ENCODE peak calls at places on chromosomes 4 and X, in seven cellular contexts. B is mammary epithelial cell, V is HCT116, I is pancreas, R is OCI-LY7, G is left lung, U is endodermal cell. X is an unnamed sample.

GRCh38 chr4:138051157-138051556 is 191.0 kb downstream of the SLC7A11 start:
- DNase-seq in G (no peak), U (no peak), R (no peak), V (no peak), B (no peak), I (no peak), X (no peak)

GRCh38 chr4:2771264-2771663 is 15.1 kb upstream of the TNIP2 start:
- DNase-seq in R (no peak), I (no peak), G (peak), B (no peak), V (no peak), U (no peak), X (peak)

GRCh38 chr4:141473026-141473540 is 163.3 kb upstream of the IL15 start:
- DNase-seq in B (no peak), U (no peak), R (no peak), V (no peak), G (no peak), I (no peak), X (no peak)

GRCh38 chr4:63348735-63349673 is 1060.2 kb downstream of the TECRL start:
- DNase-seq in U (no peak), I (peak), V (no peak), B (no peak), G (no peak), R (no peak), X (no peak)

GRCh38 chrX:65871671-65872311 is 168.1 kb downstream of the VSIG4 start:
- DNase-seq in G (peak), I (no peak), U (peak), V (peak), R (peak), B (peak), X (no peak)

GRCh38 chr4:129565214-129565613 is 469.3 kb downstream of the C4orf33 start:
- DNase-seq in V (no peak), G (no peak), I (no peak), B (no peak), U (no peak), R (no peak), X (no peak)

GRCh38 chr4:99645638-99646037 is 12.0 kb downstream of the C4orf54 start:
- DNase-seq in I (no peak), B (no peak), R (no peak), V (no peak), G (no peak), U (no peak), X (no peak)

GRCh38 chr4:153488719-153489384 is 22.7 kb downstream of the TMEM131L start:
- DNase-seq in G (peak), B (peak), R (no peak), I (no peak), V (no peak), U (peak), X (no peak)

GRCh38 chr4:37873383-37873782 is 17.5 kb upstream of the TBC1D1 start:
- DNase-seq in R (no peak), B (peak), U (no peak), I (no peak), V (no peak), G (no peak), X (no peak)

GRCh38 chrX:71131510-71131909 is 13.1 kb downstream of the MED12 start:
- DNase-seq in U (no peak), I (no peak), B (no peak), V (no peak), R (no peak), G (no peak), X (no peak)

GRCh38 chrX:134542485-134542884 is 82.5 kb downstream of the HPRT1 start:
- DNase-seq in I (no peak), R (peak), V (no peak), B (peak), U (peak), G (no peak), X (no peak)

GRCh38 chr4:30208731-30209435 is 511.3 kb upstream of the PCDH7 start:
- DNase-seq in I (no peak), G (no peak), V (peak), U (no peak), R (no peak), B (peak), X (no peak)

GRCh38 chr4:925771-926500 is 6.2 kb downstream of the GAK start:
- DNase-seq in B (no peak), V (no peak), R (no peak), I (no peak), G (peak), U (no peak), X (peak)

GRCh38 chrX:156000361-156000926 is 2.9 kb downstream of the IL9R start:
- DNase-seq in G (no peak), U (no peak), I (no peak), V (no peak), B (peak), R (no peak), X (no peak)

GRCh38 chr4:145427991-145428390 is 53.7 kb upstream of the SMAD1 start:
- DNase-seq in V (no peak), U (no peak), R (no peak), G (no peak), B (no peak), I (no peak), X (no peak)

GRCh38 chr4:63921561-63921960 is 487.7 kb downstream of the TECRL start:
- DNase-seq in B (no peak), U (no peak), G (no peak), V (no peak), I (no peak), R (no peak), X (no peak)

GRCh38 chrX:68511255-68511654 is 12.4 kb downstream of the YIPF6 start:
- DNase-seq in B (peak), G (no peak), V (no peak), I (peak), U (peak), R (peak), X (no peak)

GRCh38 chr4:6840062-6840976 is 57.8 kb downstream of the KIAA0232 start:
- DNase-seq in B (no peak), U (no peak), R (no peak), G (no peak), V (no peak), I (no peak), X (no peak)

GRCh38 chr4:63919636-63920365 is 489.4 kb downstream of the TECRL start:
- DNase-seq in G (no peak), R (no peak), U (no peak), B (no peak), V (no peak), I (no peak), X (no peak)

GRCh38 chrX:56728752-56729151 is 291 bp upstream of the NBDY start:
- DNase-seq in B (peak), R (peak), U (no peak), I (no peak), G (no peak), V (no peak), X (no peak)

GRCh38 chr4:3781193-3781886 is 15.2 kb downstream of the ADRA2C start:
- DNase-seq in V (peak), I (no peak), G (no peak), U (peak), R (peak), B (no peak), X (no peak)

GRCh38 chrX:115023139-115023538 is 5.7 kb upstream of the IL13RA2 start:
- DNase-seq in V (peak), R (no peak), I (no peak), B (peak), U (no peak), G (no peak), X (no peak)

GRCh38 chr4:68367835-68368234 is 17.9 kb upstream of the YTHDC1 start:
- DNase-seq in R (no peak), U (peak), V (no peak), B (no peak), G (no peak), I (no peak), X (no peak)

GRCh38 chr4:78293348-78293747 is 236.2 kb downstream of the FRAS1 start:
- DNase-seq in G (no peak), R (no peak), V (no peak), B (no peak), I (no peak), U (no peak), X (no peak)

GRCh38 chrX:23952984-23953907 is 45.4 kb downstream of the CXorf58 start:
- DNase-seq in G (no peak), R (peak), B (no peak), I (no peak), V (no peak), U (peak), X (no peak)

GRCh38 chr4:2066011-2066551 is 7.0 kb downstream of the NAT8L start:
- DNase-seq in V (no peak), G (no peak), U (peak), B (no peak), I (no peak), R (no peak), X (no peak)

GRCh38 chr4:145626623-145626982 is 7.4 kb downstream of the MMAA start:
- DNase-seq in G (no peak), R (no peak), I (no peak), U (no peak), B (no peak), V (no peak), X (no peak)

GRCh38 chr4:154741877-154742851 is 1.6 kb upstream of the LRAT start:
- DNase-seq in R (no peak), G (no peak), I (no peak), V (no peak), U (peak), B (no peak), X (no peak)

GRCh38 chr4:21012851-21013331 is 312.6 kb downstream of the PACRGL start:
- DNase-seq in R (no peak), V (no peak), U (no peak), I (no peak), G (no peak), B (peak), X (no peak)

GRCh38 chr4:66590488-66591215 is 920.4 kb upstream of the EPHA5 start:
- DNase-seq in R (no peak), B (no peak), I (no peak), U (no peak), G (no peak), V (no peak), X (no peak)

GRCh38 chr4:184598753-184599491 is 50.3 kb downstream of the CASP3 start:
- DNase-seq in I (no peak), U (no peak), V (no peak), R (no peak), G (no peak), B (no peak), X (no peak)

GRCh38 chr4:111506706-111507105 is 638.5 kb upstream of the FAM241A start:
- DNase-seq in I (no peak), V (no peak), G (no peak), U (no peak), B (no peak), R (no peak), X (no peak)

GRCh38 chr4:184671101-184671500 is 21.6 kb downstream of the PRIMPOL start:
- DNase-seq in V (no peak), U (no peak), I (no peak), B (peak), R (no peak), G (no peak), X (no peak)

DNA sequence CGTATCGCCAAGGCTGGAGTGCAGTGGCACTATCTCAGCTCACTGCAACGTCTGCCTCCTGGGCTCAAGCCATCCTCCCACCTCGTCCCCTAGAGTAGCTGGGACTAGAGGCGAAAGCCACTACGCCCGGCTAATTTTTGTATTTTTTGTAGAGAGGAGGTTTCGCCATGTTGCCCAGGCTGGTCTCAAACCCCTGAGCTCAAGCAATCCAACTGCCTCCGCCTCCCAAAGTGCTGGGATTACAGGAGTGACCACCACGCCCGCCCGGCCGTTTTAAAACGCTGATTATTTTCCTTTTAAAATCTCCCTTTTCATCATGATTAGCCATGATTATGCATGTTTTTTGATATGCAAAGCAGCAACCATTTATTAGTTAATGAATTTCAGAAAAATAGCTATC is 2.2 kb downstream of the N4BP2 start:
- DNase-seq in V (no peak), I (no peak), R (no peak), B (no peak), G (no peak), U (no peak), X (no peak)
- H3K4me3 ChIP-seq in V (no peak), I (no peak), R (peak), B (peak), G (peak), U (peak), X (no peak)

GRCh38 chr4:7938513-7939376 is 916 bp downstream of the AFAP1 start:
- DNase-seq in G (no peak), B (peak), U (peak), V (no peak), R (no peak), I (peak), X (peak)
- H3K27ac ChIP-seq in G (peak), B (peak), U (peak), V (peak), R (no peak), I (peak), X (peak)

DNA sequence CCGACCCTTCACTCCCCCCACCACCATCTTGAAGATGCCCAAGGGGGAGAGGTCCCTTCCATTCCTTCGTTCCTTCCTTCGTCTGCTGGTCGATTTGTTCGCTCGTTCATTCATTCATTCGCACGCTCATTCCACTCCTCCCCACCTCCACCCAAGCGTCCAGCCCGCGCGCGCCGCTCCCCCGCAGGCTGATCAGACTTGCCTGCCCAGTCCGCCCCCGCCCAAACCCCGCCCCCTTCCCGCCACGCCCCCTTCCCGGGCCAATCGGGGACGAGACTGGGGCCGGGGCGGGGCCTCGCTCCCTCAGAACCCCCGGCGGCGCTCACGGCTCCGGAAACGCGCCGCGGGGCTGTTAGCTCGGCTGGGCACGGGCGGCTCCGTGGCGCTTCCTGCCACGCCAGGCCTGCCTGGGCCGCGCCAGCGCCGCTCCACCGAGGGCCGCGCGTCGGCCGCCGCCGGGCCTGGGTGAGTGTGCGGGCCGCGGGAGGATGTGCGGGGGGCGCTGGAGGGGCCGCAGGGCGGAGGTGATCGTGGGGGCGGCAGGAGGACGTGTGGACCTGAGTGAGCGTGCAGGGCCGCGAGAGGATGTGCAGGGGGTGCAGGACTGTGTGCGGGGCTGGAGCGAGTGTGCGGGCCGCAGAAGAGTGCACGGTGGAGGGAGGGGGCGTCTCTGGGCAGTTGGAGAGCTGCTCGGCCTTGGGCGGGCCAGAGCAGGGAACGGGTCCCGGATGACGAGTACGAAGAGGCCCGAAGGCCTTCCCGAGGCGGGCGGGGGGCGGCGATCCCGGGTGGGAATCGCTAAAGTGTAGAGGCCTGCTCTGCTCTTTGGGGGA is at the start of gene ZNF275:
- DNase-seq in I (peak), V (peak), U (peak), B (peak), R (peak), G (peak), X (peak)
- TF ChIP-seq CTCF in I (no peak), V (no peak), U (no peak), B (no peak), R (no peak), G (no peak), X (no peak)

DNA sequence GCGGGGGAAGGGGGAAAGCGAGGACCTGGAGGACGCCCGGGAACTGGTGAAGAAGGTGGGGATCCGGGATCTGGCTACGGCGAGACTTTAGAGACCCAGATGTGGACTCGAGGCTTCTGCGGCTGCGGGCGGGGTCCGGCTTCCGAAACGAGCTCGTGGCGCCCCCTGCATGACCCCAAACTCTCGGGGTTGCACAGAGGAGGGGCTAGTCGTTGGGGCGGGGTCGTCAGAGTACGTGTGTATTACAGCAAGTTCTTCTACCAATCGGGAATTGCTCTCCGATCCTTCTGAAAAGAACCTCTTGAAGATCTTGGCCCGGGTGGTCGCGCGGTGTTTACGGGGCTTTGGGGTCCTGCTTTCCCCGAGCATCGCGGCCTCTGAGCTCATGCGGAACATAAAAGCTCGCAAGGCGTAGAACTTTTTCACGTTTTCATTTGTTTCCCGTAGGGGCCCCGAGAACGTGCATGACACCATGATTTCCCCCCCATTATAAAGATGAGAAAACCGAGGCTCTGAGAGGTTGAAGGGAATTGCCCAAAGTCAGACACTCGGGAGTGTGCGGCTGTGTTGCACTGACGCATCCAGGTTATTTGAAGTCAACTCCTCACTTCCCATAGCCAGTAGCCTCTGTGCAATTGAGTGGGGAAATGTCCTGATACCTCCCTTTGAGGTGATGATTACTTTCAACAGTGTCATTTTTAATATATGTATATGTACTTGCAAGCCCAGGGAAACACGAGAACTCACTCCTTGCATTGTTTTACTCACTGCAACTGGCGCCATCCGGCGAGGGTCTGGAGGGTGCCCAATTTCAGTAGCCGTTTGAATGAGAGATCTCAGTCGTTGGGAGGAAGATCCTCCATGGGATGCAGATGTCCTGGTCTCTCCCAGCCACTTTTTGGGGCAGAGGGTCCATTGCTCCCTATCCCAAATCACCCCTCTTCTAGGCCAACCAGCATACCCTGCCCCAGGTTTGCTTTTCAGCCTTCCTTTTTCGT is at the start of gene BEND4:
- DNase-seq in U (peak), I (no peak), V (no peak), B (no peak), R (peak), G (no peak), X (no peak)
- H3K4me3 ChIP-seq in U (peak), I (peak), V (no peak), B (no peak), R (peak), G (peak), X (peak)

DNA sequence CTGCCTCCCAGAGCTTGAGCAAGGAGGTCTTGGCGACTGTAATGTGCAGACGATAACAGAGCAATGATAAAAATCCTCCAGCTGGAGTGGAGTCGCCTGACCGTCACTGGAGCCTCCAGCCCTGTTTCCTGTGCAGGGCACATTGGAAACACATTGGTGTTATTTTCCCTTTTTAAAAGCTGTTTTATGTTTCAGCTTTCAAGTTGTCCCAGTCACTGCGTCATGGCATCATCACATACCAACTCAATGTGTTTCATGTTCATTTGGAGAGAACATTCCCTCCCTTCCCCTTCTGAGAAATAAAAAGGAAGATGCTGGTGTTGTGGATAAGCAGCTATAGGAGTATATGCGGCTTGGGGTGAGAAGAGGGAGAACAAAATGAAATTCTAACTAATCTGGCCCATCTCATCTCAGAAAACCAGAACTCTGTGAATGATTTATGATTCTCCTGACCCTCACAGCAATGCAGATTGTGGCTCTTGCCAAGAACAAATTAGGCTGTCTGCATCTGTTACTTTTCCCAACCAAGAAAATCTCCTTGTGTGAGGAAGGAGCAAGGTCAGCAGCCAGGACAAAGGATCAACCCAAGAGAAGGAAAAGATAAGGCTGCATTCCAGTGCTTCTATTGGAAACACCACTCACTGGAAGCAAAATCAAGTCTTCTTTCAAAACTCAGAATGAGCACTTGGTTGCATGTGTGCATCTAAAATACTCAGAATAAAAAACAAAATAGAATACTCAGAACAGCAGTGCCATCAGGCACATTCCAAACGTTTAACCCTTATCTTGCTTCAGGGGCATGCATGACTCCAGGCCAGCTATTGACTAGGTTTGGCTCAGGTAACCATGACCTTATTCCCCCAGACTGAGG is 134.4 kb downstream of the RASL11B start:
- DNase-seq in R (no peak), U (no peak), G (no peak), B (no peak), I (peak), V (no peak), X (peak)
- H3K27ac ChIP-seq in R (no peak), U (no peak), G (no peak), B (no peak), I (peak), V (no peak), X (peak)

GRCh38 chrX:5117816-5118215 is 1110.9 kb downstream of the NLGN4X start:
- DNase-seq in I (no peak), V (no peak), G (no peak), B (no peak), U (no peak), R (no peak), X (no peak)

GRCh38 chrX:5113128-5113527 is 1115.5 kb downstream of the NLGN4X start:
- DNase-seq in R (peak), B (peak), G (no peak), U (no peak), V (no peak), I (no peak), X (no peak)
- TF ChIP-seq CTCF in R (peak), B (peak), G (no peak), U (peak), V (no peak), I (peak), X (no peak)

X was measured in coronary artery.